ENCODE peak calls at places on chromosomes 16 and 17, in five cellular contexts. F is cardiac fibroblast; Y is AG08396; J is activated naive CD4-positive, alpha-beta T cell; Z is ELR. Q is an unnamed sample.

GRCh38 chr16:89171216-89172170 is at the start of gene CDH15:
- DNase-seq in F (peak), Y (peak), J (peak), Z (peak), Q (no peak)

GRCh38 chr17:34307110-34307509 is 12.1 kb upstream of the CCL8 start:
- DNase-seq in F (peak), Y (no peak), J (no peak), Z (peak), Q (no peak)

GRCh38 chr17:48202945-48203344 is 95.4 kb downstream of the SNX11 start:
- DNase-seq in F (no peak), Y (no peak), J (no peak), Z (peak), Q (no peak)

GRCh38 chr17:6361733-6362132 is 73.2 kb downstream of the AIPL1 start:
- DNase-seq in F (peak), Y (peak), J (no peak), Z (peak), Q (no peak)

GRCh38 chr16:30527635-30528178 is 1.3 kb upstream of the ZNF768 start:
- DNase-seq in F (no peak), Y (no peak), J (no peak), Z (no peak), Q (no peak)

GRCh38 chr16:49471038-49471727 is 97.6 kb downstream of the C16orf78 start:
- DNase-seq in F (no peak), Y (no peak), J (no peak), Z (no peak), Q (no peak)

GRCh38 chr17:15955793-15956541 is 11.0 kb downstream of the ADORA2B start:
- DNase-seq in F (no peak), Y (no peak), J (no peak), Z (no peak), Q (no peak)

GRCh38 chr17:77372444-77373297 is 231.9 kb downstream of the SEC14L1 start:
- DNase-seq in F (peak), Y (peak), J (no peak), Z (peak), Q (no peak)

GRCh38 chr17:10429416-10430045 is 7.8 kb upstream of the MYH8 start:
- DNase-seq in F (peak), Y (no peak), J (no peak), Z (peak), Q (no peak)